ENCODE peak calls at places on chromosomes 13 and 19, in six cellular contexts. H, J, V, A, I and L are unnamed samples.
A peak's percentile ranks its signal among the peaks of the same experiment; 100 is the strongest.

GRCh38 chr13:26424181-26424580 is 133.3 kb upstream of the WASF3 start:
- DNase-seq in V (no peak), H (no peak), A (peak; percentile 36), J (no peak), I (no peak), L (no peak)

GRCh38 chr13:30743319-30744055 is 8.1 kb downstream of the ALOX5AP start:
- DNase-seq in A (peak; percentile 57), H (no peak), I (no peak), V (peak; percentile 37), J (peak; percentile 81), L (no peak)

GRCh38 chr19:41323023-41323422 is 13.1 kb downstream of the CCDC97 start:
- DNase-seq in I (no peak), J (peak; percentile 62), A (peak; percentile 71), H (no peak), V (no peak), L (no peak)

GRCh38 chr19:18814063-18814462 is 17.7 kb upstream of the UPF1 start:
- DNase-seq in A (no peak), J (no peak), H (no peak), I (no peak), V (no peak), L (no peak)

GRCh38 chr13:88085036-88085435 is 413.9 kb downstream of the SLITRK5 start:
- DNase-seq in J (no peak), H (no peak), A (no peak), I (no peak), V (no peak), L (no peak)

GRCh38 chr19:56372281-56372680 is 21.1 kb downstream of the ZNF582 start:
- DNase-seq in J (no peak), I (no peak), V (no peak), H (no peak), A (no peak), L (no peak)

GRCh38 chr13:73406454-73406853 is 347.6 kb downstream of the KLF5 start:
- DNase-seq in V (no peak), J (no peak), H (no peak), A (no peak), I (no peak), L (no peak)

GRCh38 chr13:64362564-64362963 is 2867.6 kb downstream of the PCDH9 start:
- DNase-seq in V (no peak), H (no peak), I (no peak), J (no peak), A (no peak), L (no peak)

GRCh38 chr13:112626124-112626523 is 38.2 kb upstream of the TUBGCP3 start:
- DNase-seq in V (no peak), H (no peak), A (no peak), I (no peak), J (no peak), L (no peak)

GRCh38 chr19:49200238-49200862 is 42.8 kb downstream of the TRPM4 start:
- DNase-seq in H (no peak), J (no peak), V (peak; percentile 61), I (no peak), A (no peak), L (no peak)

GRCh38 chr13:23616228-23616627 is 46.0 kb downstream of the TNFRSF19 start:
- DNase-seq in H (no peak), I (no peak), J (no peak), V (no peak), A (no peak), L (no peak)

GRCh38 chr19:56271096-56271495 is 1.5 kb upstream of the EDDM13 start:
- DNase-seq in A (no peak), V (no peak), J (no peak), H (no peak), I (no peak), L (no peak)

GRCh38 chr13:99829593-99830239 is 141.9 kb downstream of the ZIC5 start:
- DNase-seq in J (no peak), I (no peak), A (no peak), H (no peak), V (no peak), L (no peak)

GRCh38 chr13:31395090-31395489 is 195.3 kb downstream of the B3GLCT start:
- DNase-seq in I (no peak), A (no peak), V (no peak), J (no peak), H (no peak), L (no peak)

GRCh38 chr19:5479958-5480357 is 24.7 kb downstream of the ZNRF4 start:
- DNase-seq in I (no peak), H (no peak), A (no peak), V (no peak), J (no peak), L (no peak)

GRCh38 chr13:80235131-80235530 is 105.8 kb downstream of the SPRY2 start:
- DNase-seq in I (no peak), J (no peak), A (no peak), V (no peak), H (no peak), L (no peak)

GRCh38 chr13:42108217-42108616 is 59.8 kb downstream of the DGKH start:
- DNase-seq in A (no peak), H (no peak), I (no peak), V (no peak), J (no peak), L (no peak)

GRCh38 chr19:34341935-34342680 is 22.9 kb upstream of the GPI start:
- DNase-seq in I (no peak), V (no peak), A (no peak), H (no peak), J (no peak), L (no peak)
- H3K36me3 ChIP-seq in I (peaks cover 14% of the 10 kb centered on the region), V (peaks cover 31% of the 10 kb centered on the region), A (peaks cover 29% of the 10 kb centered on the region), H (peaks cover 22% of the 10 kb centered on the region), J (no peaks in the 10 kb centered on the region), L (peaks cover 19% of the 10 kb centered on the region)

GRCh38 chr13:45811891-45812583 is 39.5 kb downstream of the SIAH3 start:
- DNase-seq in J (no peak), V (no peak), I (no peak), A (no peak), H (no peak), L (no peak)
- TF ChIP-seq POLR2A in J (no peak), V (no peak), I (no peak), A (no peak), H (no peak), L (no peak)

GRCh38 chr19:8487137-8487851 is 15.1 kb downstream of the PRAM1 start:
- DNase-seq in V (peak; percentile 34), H (no peak), I (no peak), J (no peak), A (peak; percentile 58), L (no peak)
- H3K36me3 ChIP-seq in V (peaks cover 45% of the 10 kb centered on the region), H (peaks cover 30% of the 10 kb centered on the region), I (peaks cover 38% of the 10 kb centered on the region), J (no peaks in the 10 kb centered on the region), A (peaks cover 15% of the 10 kb centered on the region), L (peaks cover 44% of the 10 kb centered on the region)

GRCh38 chr19:37654525-37654832 is 786 bp downstream of the ZFP30 start:
- DNase-seq in I (no peak), H (no peak), A (no peak), V (no peak), J (no peak), L (no peak)

GRCh38 chr19:37655689-37656491 is 625 bp upstream of the ZFP30 start:
- DNase-seq in J (peak; percentile 81), V (peak; percentile 84), I (peak; percentile 45), H (peak; percentile 55), A (peak; percentile 88), L (peak; percentile 1)

GRCh38 chr19:37654118-37654517 is 1.1 kb downstream of the ZFP30 start:
- DNase-seq in J (no peak), I (no peak), V (no peak), H (no peak), A (no peak), L (no peak)

DNA sequence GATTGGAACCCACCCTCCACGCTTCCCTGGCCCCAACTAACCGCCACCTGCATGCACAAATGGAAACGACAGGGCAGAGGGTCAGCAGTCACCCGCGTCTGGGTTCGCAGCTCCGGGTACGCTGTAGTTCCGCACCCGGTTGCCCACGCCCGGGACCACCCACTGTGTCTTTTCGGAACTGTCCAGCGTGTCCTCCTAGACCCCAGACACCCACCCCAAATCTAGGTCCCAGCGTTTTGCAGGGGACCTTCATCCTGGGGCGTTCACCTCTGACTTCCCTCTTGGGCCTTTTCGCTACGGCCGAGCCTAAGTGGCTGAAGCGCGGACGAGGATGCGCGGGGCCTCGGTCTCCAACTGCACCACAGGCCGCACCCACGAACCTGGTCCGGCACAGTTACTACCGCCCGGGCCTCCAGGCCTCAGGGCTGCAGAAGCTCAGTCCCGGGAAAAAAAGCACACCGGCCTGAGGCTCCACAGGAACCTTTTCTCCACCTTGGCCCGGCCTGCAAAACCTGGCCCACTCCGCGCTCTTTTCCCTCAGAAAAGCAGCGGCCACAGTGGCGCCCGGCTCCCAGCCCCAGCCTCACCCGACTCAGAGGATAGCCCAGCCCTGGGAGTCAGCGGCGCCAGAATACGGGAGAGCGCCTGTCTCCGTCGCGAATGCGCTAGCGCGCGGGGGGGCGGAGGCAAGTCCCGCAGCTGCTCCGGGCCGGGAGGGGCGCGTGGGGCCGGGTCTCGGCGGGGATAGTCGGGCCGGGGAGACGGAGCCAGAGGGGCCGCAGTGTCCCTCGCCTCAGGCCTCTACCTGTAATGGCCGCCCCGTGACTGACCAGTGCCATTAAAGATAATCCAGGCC is at the start of gene ZFP30:
- DNase-seq in J (peak; percentile 89), A (peak; percentile 90), V (peak; percentile 90), H (peak; percentile 63), I (peak; percentile 33), L (peak; percentile 1)
- TF ChIP-seq POLR2A in J (peak; percentile 52), A (no peak), V (peak; percentile 55), H (no peak), I (peak; percentile 81), L (no peak)

GRCh38 chr19:1116726-1117581 is 13.2 kb downstream of the GPX4 start:
- DNase-seq in I (no peak), A (no peak), H (no peak), J (no peak), V (no peak), L (no peak)

GRCh38 chr19:1117654-1118053 is 13.9 kb downstream of the GPX4 start:
- DNase-seq in I (no peak), H (no peak), A (no peak), J (no peak), V (no peak), L (no peak)

GRCh38 chr19:1113278-1113985 is 9.6 kb downstream of the GPX4 start:
- DNase-seq in I (peak; percentile 24), V (peak; percentile 98), J (peak; percentile 97), H (peak; percentile 97), A (peak; percentile 97), L (peak; percentile 69)

GRCh38 chr19:1113986-1114483 is 10.2 kb downstream of the GPX4 start:
- DNase-seq in A (no peak), H (no peak), V (no peak), I (no peak), J (no peak), L (no peak)

DNA sequence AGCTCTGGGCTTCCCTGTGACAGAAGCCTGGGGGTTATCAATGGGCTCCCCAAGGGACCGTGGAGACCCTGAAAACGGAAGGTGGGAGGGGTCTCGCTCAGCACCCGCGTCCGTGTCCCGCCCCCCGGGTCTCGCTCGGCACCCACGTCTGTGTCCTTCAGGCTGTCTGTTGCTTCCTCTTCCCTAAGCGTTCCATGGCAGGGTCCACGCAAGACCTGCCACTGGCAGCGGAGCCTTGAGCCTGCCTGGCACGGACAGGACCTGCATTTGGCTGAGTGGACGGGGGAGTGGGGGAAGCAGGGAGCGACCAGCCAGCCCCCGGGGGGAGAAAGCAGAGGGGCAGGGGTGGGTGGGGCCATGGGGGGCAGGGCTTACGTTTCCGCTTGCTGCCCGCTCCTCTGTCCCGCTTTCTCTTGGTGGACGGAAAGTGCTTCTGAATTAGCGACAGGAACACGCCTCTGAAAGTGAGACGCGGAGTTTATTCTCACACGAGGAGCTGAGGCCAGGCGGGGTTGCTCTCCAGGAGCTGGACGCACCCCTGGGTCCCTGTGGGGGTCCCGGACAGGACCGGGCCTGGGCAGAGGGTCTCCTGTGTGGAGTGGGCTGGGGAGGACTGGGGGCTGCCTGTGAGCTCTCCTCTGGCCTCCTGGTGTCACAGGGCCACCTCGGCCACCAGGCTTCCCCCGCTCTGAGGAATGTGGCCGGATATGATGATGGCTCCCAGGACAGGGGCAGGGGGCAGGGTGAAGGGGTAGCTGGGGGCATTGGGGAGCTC is 12.0 kb downstream of the GPX4 start:
- DNase-seq in I (no peak), H (no peak), V (no peak), J (no peak), A (no peak), L (no peak)
- H3K36me3 ChIP-seq in I (no peaks in the 10 kb centered on the region), H (peaks cover 37% of the 10 kb centered on the region), V (peaks cover 26% of the 10 kb centered on the region), J (no peaks in the 10 kb centered on the region), A (peaks cover 3% of the 10 kb centered on the region), L (peaks cover 85% of the 10 kb centered on the region)